ENCODE peak calls at places on chromosome 22, in four cellular contexts. K is K562, M is A549, T is HepG2. S is an unnamed sample.

GRCh38 chr22:43177479-43177878 is 9.5 kb downstream of the TTLL12 start:
- DNase-seq in K (no peak), M (no peak), T (no peak), S (no peak)

GRCh38 chr22:45996241-45997076 is 19.5 kb upstream of the WNT7B start:
- DNase-seq in K (no peak), T (no peak), M (no peak), S (no peak)

GRCh38 chr22:21632237-21632895 is at the start of gene CCDC116:
- DNase-seq in M (no peak), T (peak; percentile 81), K (peak; percentile 99), S (no peak)

GRCh38 chr22:44329179-44329796 is 16.5 kb upstream of the SHISAL1 start:
- DNase-seq in K (no peak), T (no peak), M (no peak), S (peak; percentile 32)

GRCh38 chr22:16721969-16722368 is 103.2 kb downstream of the XKR3 start:
- DNase-seq in K (no peak), T (no peak), M (no peak), S (no peak)

GRCh38 chr22:19398206-19398605 is 33.3 kb downstream of the HIRA start:
- DNase-seq in M (no peak), K (no peak), T (no peak), S (no peak)

GRCh38 chr22:45537734-45538181 is 35.1 kb downstream of the FBLN1 start:
- DNase-seq in K (no peak), T (no peak), M (no peak), S (no peak)

GRCh38 chr22:31583861-31584485 is 78.0 kb downstream of the PISD start:
- DNase-seq in T (no peak), K (no peak), M (no peak), S (no peak)

GRCh38 chr22:19761500-19762314 is 1.1 kb downstream of the TBX1 start:
- DNase-seq in K (peak; percentile 71), M (no peak), T (peak; percentile 35), S (no peak)

GRCh38 chr22:37749831-37750595 is 53.2 kb downstream of the TRIOBP start:
- DNase-seq in M (no peak), T (peak; percentile 28), K (no peak), S (no peak)

GRCh38 chr22:26666035-26666338 is 8.6 kb downstream of the MIAT start:
- DNase-seq in K (no peak), T (no peak), M (no peak), S (no peak)

GRCh38 chr22:30308518-30309230 is 18.1 kb downstream of the TBC1D10A start:
- DNase-seq in T (no peak), M (no peak), K (no peak), S (peak; percentile 65)

GRCh38 chr22:43886231-43886630 is 5.6 kb downstream of the PNPLA5 start:
- DNase-seq in T (no peak), K (no peak), M (no peak), S (no peak)

GRCh38 chr22:19473578-19473977 is 5.4 kb downstream of the UFD1 start:
- DNase-seq in K (no peak), T (no peak), M (no peak), S (no peak)

GRCh38 chr22:45831394-45831793 is 145.6 kb downstream of the WNT7B start:
- DNase-seq in T (no peak), M (no peak), K (no peak), S (no peak)

GRCh38 chr22:38843201-38843715 is 570 bp downstream of the NPTXR start:
- DNase-seq in T (peak; percentile 39), M (peak; percentile 55), K (peak; percentile 56), S (no peak)

GRCh38 chr22:20247010-20247505 is 21.1 kb downstream of the RTN4R start:
- DNase-seq in K (peak; percentile 90), T (no peak), M (no peak), S (peak; percentile 43)

GRCh38 chr22:19361501-19362103 is 69.9 kb downstream of the HIRA start:
- DNase-seq in T (no peak), K (no peak), M (no peak), S (peak; percentile 82)

GRCh38 chr22:21947040-21948014 is 5.3 kb downstream of the PPM1F start:
- DNase-seq in T (peak; percentile 27), K (peak; percentile 100), M (no peak), S (no peak)

GRCh38 chr22:47373648-47374272 is 611.3 kb downstream of the TBC1D22A start:
- DNase-seq in M (no peak), T (no peak), K (no peak), S (no peak)

GRCh38 chr22:46337870-46338269 is 2.4 kb downstream of the TRMU start:
- DNase-seq in M (no peak), T (no peak), K (no peak), S (no peak)

GRCh38 chr22:17570851-17571631 is 7.7 kb downstream of the SLC25A18 start:
- DNase-seq in M (no peak), K (no peak), T (no peak), S (no peak)

GRCh38 chr22:42561856-42562255 is 8.1 kb downstream of the SERHL2 start:
- DNase-seq in M (no peak), T (no peak), K (no peak), S (no peak)

GRCh38 chr22:41447435-41448188 is 1.0 kb upstream of the TOB2 start:
- DNase-seq in K (peak; percentile 36), M (no peak), T (peak; percentile 73), S (no peak)

GRCh38 chr22:50218153-50218995 is 17.6 kb downstream of the SELENOO start:
- DNase-seq in T (no peak), M (no peak), K (no peak), S (no peak)

GRCh38 chr22:46546466-46547178 is 9.2 kb upstream of the CELSR1 start:
- DNase-seq in T (no peak), M (no peak), K (no peak), S (no peak)

GRCh38 chr22:28029201-28029948 is 110.3 kb upstream of the PITPNB start:
- DNase-seq in M (no peak), K (no peak), T (no peak), S (no peak)
- TF ChIP-seq CHD4 in M (no peak), K (no peak), T (no peak), S (no peak)

GRCh38 chr22:36544107-36544620 is 15.2 kb upstream of the EIF3D start:
- DNase-seq in M (no peak), K (no peak), T (no peak), S (no peak)

GRCh38 chr22:36536717-36537116 is 7.8 kb upstream of the EIF3D start:
- DNase-seq in T (no peak), K (no peak), M (no peak), S (no peak)

GRCh38 chr22:36541831-36542391 is 12.9 kb upstream of the EIF3D start:
- DNase-seq in M (peak; percentile 55), K (no peak), T (no peak), S (no peak)

GRCh38 chr22:36538529-36538928 is 9.6 kb upstream of the EIF3D start:
- DNase-seq in K (no peak), T (no peak), M (no peak), S (no peak)

GRCh38 chr22:36540867-36541642 is 12.1 kb upstream of the EIF3D start:
- DNase-seq in K (no peak), M (no peak), T (no peak), S (no peak)
- TF ChIP-seq EP300 in K (no peak), M (no peak), T (no peak), S (no peak)

GRCh38 chr22:48517039-48518030 is 1310.3 kb downstream of the BRD1 start:
- DNase-seq in K (no peak), T (peak; percentile 5), M (peak; percentile 11), S (no peak)
- TF ChIP-seq CHD4 in K (no peak), T (no peak), M (no peak), S (no peak)

GRCh38 chr22:28582806-28583205 is 96.8 kb downstream of the TTC28 start:
- DNase-seq in K (no peak), M (no peak), T (no peak), S (no peak)
- TF ChIP-seq EP300 in K (no peak), M (no peak), T (no peak), S (no peak)

S was measured in GM12878.